ENCODE peak calls at places on chromosome 2, in four cellular contexts. T is foreskin keratinocyte; O is left cardiac atrium; N is naive thymus-derived CD8-positive, alpha-beta T cell. D is an unnamed sample.

GRCh38 chr2:8407332-8407731 is 274.5 kb upstream of the ID2 start:
- ATAC-seq in T (no peak), O (no peak), N (no peak), D (no peak)

GRCh38 chr2:192190474-192190873 is 4.3 kb downstream of the TMEFF2 start:
- ATAC-seq in T (no peak), O (no peak), N (no peak), D (no peak)

GRCh38 chr2:167814881-167815718 is 432.3 kb downstream of the STK39 start:
- ATAC-seq in N (no peak), T (no peak), O (no peak), D (no peak)

GRCh38 chr2:36335597-36335996 is 20.0 kb upstream of the CRIM1 start:
- ATAC-seq in T (no peak), O (no peak), N (no peak), D (no peak)

GRCh38 chr2:201191132-201191875 is 8.4 kb downstream of the CASP10 start:
- ATAC-seq in O (peak), T (no peak), N (peak), D (peak)

GRCh38 chr2:74014813-74015212 is 30.1 kb downstream of the TET3 start:
- ATAC-seq in O (no peak), T (no peak), N (no peak), D (no peak)

GRCh38 chr2:197813093-197813787 is 8.8 kb downstream of the PLCL1 start:
- ATAC-seq in O (peak), T (peak), N (no peak), D (peak)

GRCh38 chr2:64128943-64129391 is 15.3 kb downstream of the PELI1 start:
- ATAC-seq in T (no peak), N (no peak), O (no peak), D (no peak)

GRCh38 chr2:147511491-147511948 is 333.3 kb upstream of the ACVR2A start:
- ATAC-seq in O (peak), T (peak), N (no peak), D (peak)

GRCh38 chr2:113767811-113768210 is 11.4 kb upstream of the SLC35F5 start:
- ATAC-seq in T (peak), N (no peak), O (no peak), D (no peak)

D was measured in gastroesophageal sphincter.